ENCODE peak calls at places on chromosome 16, in seven cellular contexts. T is SK-N-SH; Y is CD8-positive, alpha-beta T cell; F is small intestine; V is left ventricle myocardium superior; R is stimulated activated CD4-positive, alpha-beta T cell treated with anti-CD3 and anti-CD28 coated beads, Interleukin-2, amount 100 ng/mL, for 4 hours; H is stimulated activated naive CD8-positive, alpha-beta T cell treated with anti-CD3 and anti-CD28 coated beads, Interleukin-15, amount 100 ng/mL, for 72 hours. D is an unnamed sample.

GRCh38 chr16:69073181-69073669 is 32.2 kb upstream of the HAS3 start:
- DNase-seq in T (no peak), Y (no peak), F (peak; percentile 46), V (no peak), R (no peak), H (no peak), D (no peak)

GRCh38 chr16:73956592-73957495 is 339.8 kb upstream of the PSMD7 start:
- DNase-seq in T (peak; percentile 65), Y (no peak), F (peak; percentile 43), V (peak; percentile 62), R (no peak), H (peak; percentile 17), D (peak; percentile 18)

GRCh38 chr16:720507-720989 is 398 bp upstream of the ANTKMT start:
- DNase-seq in T (peak; percentile 89), Y (no peak), F (no peak), V (peak; percentile 57), R (no peak), H (peak; percentile 70), D (no peak)

GRCh38 chr16:67169642-67170167 is 633 bp upstream of the NOL3 start:
- DNase-seq in T (peak; percentile 73), Y (no peak), F (no peak), V (peak; percentile 69), R (no peak), H (peak; percentile 57), D (no peak)

GRCh38 chr16:87784812-87785211 is 19.0 kb upstream of the KLHDC4 start:
- DNase-seq in T (no peak), Y (no peak), F (no peak), V (no peak), R (no peak), H (no peak), D (no peak)

GRCh38 chr16:85286066-85286712 is 173.9 kb upstream of the CIBAR2 start:
- DNase-seq in T (peak; percentile 69), Y (no peak), F (no peak), V (peak; percentile 81), R (no peak), H (no peak), D (peak; percentile 51)

GRCh38 chr16:3134338-3135119 is at the start of gene ZNF213:
- DNase-seq in T (peak; percentile 94), Y (peak; percentile 84), F (peak; percentile 99), V (peak; percentile 95), R (peak; percentile 89), H (peak; percentile 95), D (peak; percentile 96)

GRCh38 chr16:85891776-85892166 is 7.2 kb upstream of the IRF8 start:
- DNase-seq in T (no peak), Y (no peak), F (peak; percentile 85), V (no peak), R (no peak), H (no peak), D (no peak)

GRCh38 chr16:86199871-86200700 is 301.1 kb downstream of the IRF8 start:
- DNase-seq in T (no peak), Y (no peak), F (no peak), V (no peak), R (no peak), H (no peak), D (no peak)

GRCh38 chr16:19167710-19168172 is 299 bp upstream of the SYT17 start:
- DNase-seq in T (peak; percentile 93), Y (no peak), F (peak; percentile 74), V (peak; percentile 84), R (no peak), H (peak; percentile 37), D (peak; percentile 19)

GRCh38 chr16:89402962-89403361 is 87.4 kb downstream of the ANKRD11 start:
- DNase-seq in T (no peak), Y (no peak), F (no peak), V (no peak), R (no peak), H (peak; percentile 37), D (no peak)

GRCh38 chr16:88764913-88765349 is 20.1 kb downstream of the PIEZO1 start:
- DNase-seq in T (no peak), Y (no peak), F (no peak), V (no peak), R (no peak), H (no peak), D (no peak)

GRCh38 chr16:66858740-66859396 is 14.7 kb downstream of the CA7 start:
- DNase-seq in T (peak; percentile 19), Y (no peak), F (peak; percentile 41), V (peak; percentile 85), R (no peak), H (no peak), D (no peak)

GRCh38 chr16:62475573-62475972 is 439.3 kb upstream of the CDH8 start:
- DNase-seq in T (peak; percentile 6), Y (no peak), F (no peak), V (no peak), R (no peak), H (no peak), D (no peak)

GRCh38 chr16:12758031-12758669 is 45.5 kb downstream of the CPPED1 start:
- DNase-seq in T (peak; percentile 72), Y (no peak), F (no peak), V (no peak), R (no peak), H (no peak), D (no peak)

GRCh38 chr16:75471723-75472634 is 7.5 kb upstream of the TMEM170A start:
- DNase-seq in T (peak; percentile 91), Y (no peak), F (peak; percentile 77), V (no peak), R (peak; percentile 25), H (peak; percentile 22), D (no peak)

GRCh38 chr16:49581630-49582298 is 208.2 kb downstream of the C16orf78 start:
- DNase-seq in T (peak; percentile 55), Y (no peak), F (no peak), V (no peak), R (no peak), H (no peak), D (no peak)

GRCh38 chr16:79186196-79186595 is 414.3 kb downstream of the MAF start:
- DNase-seq in T (no peak), Y (no peak), F (no peak), V (no peak), R (no peak), H (no peak), D (no peak)

GRCh38 chr16:1258906-1259759 is 3.3 kb downstream of the TPSD1 start:
- DNase-seq in T (peak; percentile 44), Y (no peak), F (no peak), V (no peak), R (no peak), H (no peak), D (no peak)

GRCh38 chr16:4488486-4488967 is 12.3 kb downstream of the HMOX2 start:
- DNase-seq in T (no peak), Y (no peak), F (peak; percentile 54), V (no peak), R (no peak), H (peak; percentile 21), D (no peak)

GRCh38 chr16:50253511-50253903 is 12.8 kb upstream of the ADCY7 start:
- DNase-seq in T (no peak), Y (no peak), F (no peak), V (no peak), R (no peak), H (no peak), D (no peak)

GRCh38 chr16:54430491-54431030 is 144.0 kb upstream of the IRX3 start:
- DNase-seq in T (no peak), Y (no peak), F (no peak), V (no peak), R (no peak), H (no peak), D (peak; percentile 53)

GRCh38 chr16:67456383-67457140 is 24.4 kb downstream of the ATP6V0D1 start:
- DNase-seq in T (peak; percentile 51), Y (no peak), F (peak; percentile 80), V (peak; percentile 86), R (no peak), H (no peak), D (peak; percentile 22)

GRCh38 chr16:49452108-49452507 is 78.5 kb downstream of the C16orf78 start:
- DNase-seq in T (no peak), Y (no peak), F (no peak), V (no peak), R (no peak), H (no peak), D (no peak)

GRCh38 chr16:84043486-84044107 is 1.0 kb upstream of the SLC38A8 start:
- DNase-seq in T (peak; percentile 58), Y (no peak), F (no peak), V (peak; percentile 26), R (no peak), H (no peak), D (no peak)